ENCODE peak calls at places on chromosomes 4 and X, in nine cellular contexts. A, S, D, V, H, R, J, W and U are unnamed samples.

GRCh38 chr4:176547005-176547404 is 227.2 kb downstream of the SPCS3 start:
- DNase-seq in V (no peak), H (peak), W (no peak), R (no peak), D (no peak), S (peak), J (no peak), A (no peak), U (no peak)

GRCh38 chr4:109945056-109945455 is 32.4 kb downstream of the EGF start:
- DNase-seq in V (peak), H (no peak), J (no peak), D (no peak), R (no peak), A (no peak), S (no peak), W (no peak), U (no peak)

GRCh38 chr4:128986019-128986418 is 107.3 kb downstream of the SCLT1 start:
- DNase-seq in V (no peak), S (no peak), D (no peak), J (no peak), A (no peak), W (no peak), H (no peak), R (no peak), U (no peak)

GRCh38 chr4:127905029-127905428 is 24.3 kb downstream of the PLK4 start:
- DNase-seq in W (no peak), R (no peak), H (no peak), J (no peak), S (no peak), A (no peak), V (no peak), D (no peak), U (no peak)

GRCh38 chrX:144791298-144791697 is 456.0 kb upstream of the SPANXN1 start:
- DNase-seq in H (no peak), W (no peak), J (no peak), S (no peak), A (no peak), D (no peak), R (no peak), V (peak), U (no peak)

GRCh38 chr4:59855630-59856352 is 1344.3 kb upstream of the ADGRL3 start:
- DNase-seq in S (no peak), H (no peak), V (no peak), W (no peak), R (no peak), A (no peak), D (no peak), J (no peak), U (no peak)

GRCh38 chrX:9312922-9313867 is 151.7 kb upstream of the TBL1X start:
- DNase-seq in A (peak), W (peak), D (peak), R (peak), J (peak), S (no peak), H (no peak), V (peak), U (no peak)

GRCh38 chr4:100189820-100190642 is at the start of gene DDIT4L:
- DNase-seq in H (peak), J (peak), A (peak), W (peak), V (peak), R (peak), S (no peak), D (peak), U (peak)

GRCh38 chr4:11428161-11428700 is 463 bp downstream of the HS3ST1 start:
- DNase-seq in W (no peak), H (no peak), V (peak), J (peak), D (no peak), A (peak), R (no peak), S (no peak), U (no peak)

GRCh38 chr4:101981756-101982155 is 191.2 kb downstream of the BANK1 start:
- DNase-seq in J (no peak), W (no peak), H (no peak), D (no peak), S (no peak), R (no peak), V (peak), A (no peak), U (no peak)

GRCh38 chr4:145352438-145353145 is 129.1 kb upstream of the SMAD1 start:
- DNase-seq in S (no peak), V (no peak), D (no peak), W (peak), A (no peak), H (no peak), R (no peak), J (no peak), U (no peak)

GRCh38 chr4:111632752-111633151 is 512.5 kb upstream of the FAM241A start:
- DNase-seq in A (no peak), H (peak), W (no peak), J (no peak), D (no peak), R (no peak), S (no peak), V (peak), U (no peak)

GRCh38 chrX:123830309-123830708 is 29.5 kb upstream of the XIAP start:
- DNase-seq in J (no peak), S (peak), W (peak), V (peak), H (peak), R (no peak), D (no peak), A (peak), U (no peak)

GRCh38 chr4:40305329-40306193 is 29.6 kb upstream of the CHRNA9 start:
- DNase-seq in R (no peak), H (no peak), A (no peak), D (no peak), W (no peak), S (no peak), J (no peak), V (no peak), U (no peak)

GRCh38 chr4:144174401-144175067 is 34.0 kb upstream of the GYPA start:
- DNase-seq in J (no peak), W (no peak), A (peak), S (peak), V (peak), D (no peak), H (peak), R (no peak), U (no peak)

GRCh38 chrX:118761950-118762725 is 34.7 kb downstream of the IL13RA1 start:
- DNase-seq in A (no peak), V (no peak), R (no peak), D (no peak), J (no peak), S (no peak), W (no peak), H (peak), U (no peak)
- TF ChIP-seq CTCF in A (no peak), V (peak), R (no peak), D (peak), J (no peak), S (no peak), W (no peak), H (no peak), U (no peak)

DNA sequence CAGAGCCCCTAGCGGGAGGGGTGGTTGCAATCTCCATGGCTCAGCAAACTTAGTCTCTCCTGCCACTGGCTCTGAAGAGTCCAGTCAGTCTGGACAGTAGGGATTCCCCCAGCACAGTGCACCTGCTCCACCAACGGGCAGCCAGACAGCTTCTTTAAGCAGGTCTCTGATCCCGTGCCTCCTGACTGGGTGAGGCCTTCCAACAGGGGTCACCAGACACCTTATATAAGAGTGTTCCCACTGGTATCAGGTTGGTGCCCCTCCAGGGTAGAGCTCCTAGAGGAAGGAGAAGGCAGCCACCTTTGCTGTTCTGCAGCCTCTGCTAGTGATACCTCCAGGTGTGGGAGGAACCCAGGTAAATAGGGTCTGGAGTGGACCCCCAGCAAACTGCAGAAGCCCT is 1393.4 kb downstream of the STIM2 start:
- DNase-seq in V (no peak), S (no peak), A (no peak), J (peak), D (no peak), R (peak), W (peak), H (no peak), U (no peak)
- TF ChIP-seq CTCF in V (no peak), S (no peak), A (no peak), J (no peak), D (no peak), R (no peak), W (no peak), H (no peak), U (no peak)

DNA sequence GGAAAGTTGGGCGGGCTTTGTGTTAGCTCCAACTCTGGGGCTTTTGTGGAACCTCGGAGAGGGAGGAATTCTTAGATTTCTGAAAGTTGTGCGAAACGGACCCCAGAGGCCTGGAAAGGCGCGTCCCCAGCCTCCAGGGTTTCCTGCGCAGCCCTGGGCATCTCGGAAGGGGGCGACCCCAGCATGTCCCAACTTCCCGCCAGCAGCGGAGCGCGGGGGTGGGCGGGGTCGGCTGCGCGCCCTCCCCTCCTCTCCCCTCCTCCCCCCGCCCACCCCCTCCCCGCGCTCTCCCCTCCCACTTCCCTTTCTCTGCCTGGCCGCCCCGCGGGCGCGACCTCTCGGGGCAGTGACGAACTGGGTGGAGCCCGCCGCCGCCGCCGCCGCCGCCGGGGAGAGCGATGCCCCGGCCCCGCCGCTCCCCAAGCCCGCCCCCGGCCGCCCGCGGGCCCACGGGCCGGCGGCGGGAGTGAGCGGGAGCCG is 16.8 kb downstream of the PTTG2 start:
- DNase-seq in W (peak), S (peak), J (peak), R (peak), H (peak), D (peak), A (peak), V (no peak), U (peak)
- TF ChIP-seq CTCF in W (peak), S (no peak), J (no peak), R (peak), H (no peak), D (peak), A (no peak), V (no peak), U (no peak)

GRCh38 chr4:138689182-138689546 is 326.4 kb upstream of the NOCT start:
- DNase-seq in A (no peak), S (no peak), W (no peak), J (no peak), R (no peak), V (no peak), D (no peak), H (no peak), U (no peak)

GRCh38 chr4:138689593-138689992 is 326.0 kb upstream of the NOCT start:
- DNase-seq in S (no peak), W (no peak), D (no peak), A (no peak), R (no peak), J (no peak), V (no peak), H (no peak), U (no peak)

GRCh38 chr4:138688531-138689181 is 326.9 kb upstream of the NOCT start:
- DNase-seq in D (no peak), V (no peak), J (no peak), S (no peak), H (no peak), R (no peak), A (no peak), W (no peak), U (no peak)

GRCh38 chr4:138681000-138681604 is 334.5 kb upstream of the NOCT start:
- DNase-seq in J (peak), A (peak), S (peak), W (peak), D (peak), V (peak), H (peak), R (peak), U (peak)

DNA sequence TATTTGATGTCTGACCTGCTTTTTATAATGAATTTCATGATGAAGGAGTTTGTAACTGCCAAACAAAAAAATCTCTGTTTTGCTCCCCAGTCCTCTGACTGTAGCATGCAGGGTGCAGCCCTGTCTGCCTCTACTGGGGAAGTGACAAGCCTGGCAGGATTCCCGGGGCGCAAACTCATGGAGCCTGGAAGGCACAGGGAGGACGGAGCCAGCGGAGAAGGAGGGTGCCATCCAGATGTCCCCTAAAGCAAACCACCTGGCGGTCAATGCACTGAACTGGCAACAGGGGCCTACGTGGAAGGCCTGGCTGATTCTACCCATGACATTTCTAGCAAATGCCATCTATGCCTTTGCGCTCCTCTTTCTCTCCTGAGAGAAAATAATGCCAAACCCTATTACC is 329.5 kb upstream of the NOCT start:
- DNase-seq in A (no peak), S (no peak), W (no peak), D (no peak), J (no peak), R (peak), H (no peak), V (no peak), U (no peak)
- TF ChIP-seq CTCF in A (no peak), S (no peak), W (no peak), D (no peak), J (no peak), R (no peak), H (no peak), V (no peak), U (no peak)

GRCh38 chrX:153641575-153642312 is 5.3 kb upstream of the DUSP9 start:
- DNase-seq in A (peak), W (no peak), S (no peak), R (no peak), J (no peak), H (no peak), V (no peak), D (no peak), U (no peak)
- TF ChIP-seq CTCF in A (no peak), W (no peak), S (no peak), R (no peak), J (no peak), H (no peak), V (no peak), D (no peak), U (no peak)